ENCODE peak calls at places on chromosomes 1 and 21, in eight cellular contexts. D is fibroblast of lung, V is head of caudate nucleus, B is HTR-8/SVneo, A is NCI-H446, Y is tibial nerve, J is NCI-H2081, G is ecto neural progenitor cell. C is an unnamed sample.

GRCh38 chr1:17013598-17014320 is 2.0 kb upstream of the ATP13A2 start:
- DNase-seq in V (no peak), D (no peak), A (no peak), B (no peak), G (no peak), Y (peak), J (no peak), C (no peak)

GRCh38 chr1:204480515-204480914 is 14.1 kb downstream of the PIK3C2B start:
- DNase-seq in B (no peak), A (no peak), Y (no peak), V (no peak), J (no peak), G (no peak), D (no peak), C (no peak)

GRCh38 chr1:201525196-201525778 is 13.6 kb upstream of the NAV1 start:
- DNase-seq in V (no peak), G (no peak), D (no peak), A (no peak), Y (no peak), J (no peak), B (no peak), C (no peak)

GRCh38 chr1:230306158-230306557 is 120.0 kb downstream of the PGBD5 start:
- DNase-seq in Y (no peak), G (no peak), V (no peak), B (no peak), J (no peak), D (no peak), A (no peak), C (no peak)

GRCh38 chr1:26529655-26530539 is at the start of gene RPS6KA1:
- DNase-seq in Y (no peak), B (peak), J (peak), D (peak), V (peak), A (peak), G (peak), C (peak)

GRCh38 chr1:103187673-103188072 is 79.4 kb upstream of the COL11A1 start:
- DNase-seq in J (no peak), V (no peak), Y (no peak), D (no peak), G (no peak), B (no peak), A (no peak), C (no peak)

GRCh38 chr1:234851450-234852438 is 241.8 kb upstream of the IRF2BP2 start:
- DNase-seq in Y (no peak), A (no peak), G (no peak), B (peak), V (no peak), J (no peak), D (no peak), C (peak)

GRCh38 chr1:202007703-202008489 is 2.5 kb upstream of the ELF3 start:
- DNase-seq in J (peak), Y (no peak), B (peak), G (peak), D (no peak), V (no peak), A (no peak), C (no peak)

GRCh38 chr1:155130272-155131006 is 2.8 kb downstream of the EFNA1 start:
- DNase-seq in J (no peak), V (no peak), B (no peak), D (no peak), G (no peak), A (no peak), Y (no peak), C (no peak)

GRCh38 chr1:197692965-197693364 is 82.3 kb downstream of the DENND1B start:
- DNase-seq in Y (no peak), B (peak), G (no peak), A (no peak), V (no peak), J (peak), D (peak), C (peak)

GRCh38 chr21:41370840-41371697 is 9.2 kb downstream of the MX2 start:
- DNase-seq in G (no peak), V (no peak), D (no peak), J (no peak), B (no peak), Y (no peak), A (no peak), C (no peak)

GRCh38 chr1:244012232-244012631 is 38.9 kb upstream of the ZBTB18 start:
- DNase-seq in G (no peak), V (no peak), Y (no peak), J (peak), B (no peak), A (no peak), D (peak), C (peak)

GRCh38 chr1:53683986-53684740 is 54.8 kb downstream of the GLIS1 start:
- DNase-seq in D (no peak), B (peak), A (no peak), G (no peak), J (no peak), V (no peak), Y (no peak), C (peak)

GRCh38 chr1:109274533-109275476 is 8.1 kb downstream of the PSRC1 start:
- DNase-seq in Y (peak), V (no peak), B (no peak), D (peak), A (no peak), G (peak), J (peak), C (peak)

GRCh38 chr1:85289848-85290335 is 13.5 kb upstream of the BCL10 start:
- DNase-seq in B (no peak), J (no peak), A (no peak), G (no peak), V (no peak), Y (no peak), D (no peak), C (no peak)

GRCh38 chr1:72482736-72483413 is 200.5 kb upstream of the NEGR1 start:
- DNase-seq in J (no peak), B (no peak), G (no peak), A (no peak), D (no peak), Y (no peak), V (no peak), C (no peak)

C was measured in Caki2.